ENCODE peak calls at places on chromosome 13, in four cellular contexts. R, J, O and Y are unnamed samples.

GRCh38 chr13:46751811-46752635 is 44.9 kb downstream of the ESD start:
- DNase-seq in R (peak; percentile 53), J (no peak), O (no peak), Y (peak; percentile 26)

GRCh38 chr13:39913339-39913738 is 257.9 kb downstream of the COG6 start:
- DNase-seq in R (no peak), J (no peak), O (no peak), Y (no peak)

GRCh38 chr13:79547211-79547610 is 66.3 kb downstream of the NDFIP2 start:
- DNase-seq in R (no peak), J (no peak), O (no peak), Y (no peak)

GRCh38 chr13:110012102-110012739 is 225.8 kb upstream of the IRS2 start:
- DNase-seq in R (no peak), J (no peak), O (no peak), Y (no peak)

GRCh38 chr13:43686557-43686956 is 100.2 kb downstream of the ENOX1 start:
- DNase-seq in R (no peak), J (peak; percentile 38), O (no peak), Y (no peak)

GRCh38 chr13:36862002-36862706 is 43.1 kb downstream of the RFXAP start:
- DNase-seq in R (no peak), J (no peak), O (no peak), Y (no peak)

GRCh38 chr13:40787062-40787461 is 2.3 kb upstream of the SLC25A15 start:
- DNase-seq in R (no peak), J (no peak), O (no peak), Y (no peak)

GRCh38 chr13:106517151-106517847 is 18.2 kb downstream of the EFNB2 start:
- DNase-seq in R (no peak), J (no peak), O (no peak), Y (no peak)

GRCh38 chr13:43783820-43784219 is 3.0 kb downstream of the ENOX1 start:
- DNase-seq in R (no peak), J (no peak), O (no peak), Y (no peak)

GRCh38 chr13:78121459-78122348 is 203.1 kb upstream of the EDNRB start:
- DNase-seq in R (peak; percentile 4), J (peak; percentile 52), O (peak; percentile 35), Y (peak; percentile 39)

GRCh38 chr13:34246511-34246910 is 428.6 kb downstream of the RFC3 start:
- DNase-seq in R (no peak), J (no peak), O (no peak), Y (no peak)

GRCh38 chr13:26255717-26256277 is 1.9 kb downstream of the CDK8 start:
- DNase-seq in R (peak; percentile 6), J (no peak), O (no peak), Y (no peak)

GRCh38 chr13:35260316-35260715 is 216.2 kb downstream of the MAB21L1 start:
- DNase-seq in R (no peak), J (no peak), O (no peak), Y (no peak)

DNA sequence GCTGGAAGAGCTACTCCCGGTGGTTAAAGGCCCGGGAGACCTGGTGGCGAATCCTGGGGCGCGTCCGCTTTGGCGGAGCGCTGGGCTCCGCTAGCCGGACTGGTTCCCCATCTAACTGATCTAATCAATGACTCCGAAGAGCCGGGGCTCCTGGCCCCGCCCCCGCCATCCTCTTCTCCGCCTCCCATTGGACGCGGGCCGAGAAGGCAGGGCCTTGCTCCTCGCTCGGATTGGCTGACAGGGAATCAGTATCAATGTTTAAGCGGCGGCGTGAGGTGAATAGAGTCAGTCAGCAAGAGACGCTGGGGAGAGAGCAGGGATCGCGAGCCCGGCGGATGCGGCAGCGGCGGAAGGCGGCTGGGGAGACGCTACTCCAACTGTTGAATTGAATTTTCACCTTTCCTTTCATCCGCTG is 1.7 kb upstream of the PCDH17 start:
- DNase-seq in R (peak; percentile 37), J (peak; percentile 93), O (no peak), Y (no peak)
- H3K4me3 ChIP-seq in R (no peak overlapping the region), J (peak overlapping the region; percentile 53), O (no peak overlapping the region), Y (no peak overlapping the region)

GRCh38 chr13:92530364-92530763 is 696.2 kb upstream of the GPC6 start:
- DNase-seq in R (no peak), J (no peak), O (no peak), Y (no peak)
- TF ChIP-seq CTCF in R (no peak), J (no peak), O (no peak), Y (no peak)

DNA sequence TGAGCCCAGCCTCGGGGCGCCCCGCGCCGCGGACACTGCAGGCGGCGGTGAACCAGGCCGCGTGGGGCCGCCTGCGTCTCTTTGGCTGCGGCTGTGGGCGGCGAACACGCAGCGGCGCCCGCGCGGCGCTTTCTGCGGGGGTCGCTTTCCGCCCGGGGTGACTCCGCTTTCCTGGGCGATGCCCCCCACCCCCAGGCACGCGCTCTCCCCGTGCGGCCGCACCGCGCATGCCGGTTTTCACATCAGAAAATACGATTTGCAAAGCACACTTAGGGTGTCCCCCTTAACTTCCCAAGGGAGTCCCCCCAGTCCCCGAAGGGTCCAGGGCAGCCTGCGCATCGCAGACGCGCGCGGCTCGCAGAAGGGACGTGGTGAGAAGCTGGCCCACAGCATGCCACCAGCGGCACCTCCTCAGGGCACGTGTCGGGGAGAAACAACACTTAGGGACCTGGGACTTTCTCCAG is 5.3 kb downstream of the F7 start:
- DNase-seq in R (no peak), J (peak; percentile 2), O (no peak), Y (no peak)
- H3K4me3 ChIP-seq in R (no peak overlapping the region), J (no peak overlapping the region), O (peak overlapping the region; percentile 35), Y (no peak overlapping the region)

DNA sequence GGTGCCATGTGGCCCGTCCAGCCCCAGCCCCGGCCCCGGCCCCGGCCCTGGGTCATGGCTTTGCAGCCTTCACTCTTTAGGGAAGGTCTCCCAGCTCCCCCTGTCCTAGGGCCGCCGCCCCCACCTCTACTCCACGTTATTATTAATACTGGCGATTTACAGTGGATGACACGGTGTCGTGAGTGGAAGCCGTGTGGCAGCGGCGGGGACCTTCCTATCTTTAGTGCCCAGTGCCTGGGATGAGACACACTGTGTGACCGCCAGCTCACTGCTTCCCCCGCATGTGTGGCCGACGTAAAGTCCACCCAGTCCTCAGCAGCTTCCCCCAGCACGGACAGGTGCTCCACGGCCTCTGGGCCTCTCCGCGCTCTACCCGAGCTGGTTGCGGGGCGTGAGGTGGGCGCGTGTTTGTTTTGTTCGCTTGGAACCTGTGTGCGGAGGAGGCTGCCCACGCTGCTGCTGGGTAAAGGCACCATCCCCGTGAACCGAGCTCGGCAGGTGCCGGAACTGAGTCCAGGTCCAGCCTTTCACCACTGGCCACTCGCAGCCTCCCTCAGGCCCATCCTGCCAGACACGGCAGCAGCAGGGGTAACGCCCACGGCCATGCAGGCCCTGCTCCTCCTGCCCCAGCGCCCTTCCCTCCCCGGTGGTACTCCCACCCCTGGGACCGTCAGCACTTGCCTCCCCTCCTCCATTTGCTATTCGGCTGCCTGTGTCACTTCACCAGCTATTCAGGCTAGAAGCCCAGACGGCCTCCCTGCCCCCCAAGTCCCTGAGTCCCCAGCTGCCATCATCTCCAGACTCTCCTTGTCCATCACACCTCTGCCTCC is 70.8 kb upstream of the MCF2L start:
- DNase-seq in R (no peak), J (no peak), O (no peak), Y (no peak)
- TF ChIP-seq CTCF in R (no peak), J (no peak), O (no peak), Y (no peak)

GRCh38 chr13:96994849-96995243 is 570 bp upstream of the OXGR1 start:
- DNase-seq in R (no peak), J (no peak), O (no peak), Y (no peak)
- H3K4me3 ChIP-seq in R (no peak overlapping the region), J (no peak overlapping the region), O (no peak overlapping the region), Y (no peak overlapping the region)

GRCh38 chr13:31485651-31486051 is 253.7 kb upstream of the RXFP2 start:
- DNase-seq in R (no peak), J (no peak), O (no peak), Y (no peak)
- TF ChIP-seq CTCF in R (no peak), J (no peak), O (no peak), Y (no peak)